ENCODE peak calls at places on chromosomes 11 and 22, in four cellular contexts. A is PC-3, V is mesenchymal stem cell, D is neuronal stem cell. K is an unnamed sample. For H3K9me3, the result is how much of the 10 kb centered on the place peaks cover.

GRCh38 chr22:31748490-31748889 is 1.4 kb downstream of the PRR14L start:
- DNase-seq in A (peak), V (no peak), D (no peak), K (no peak)

GRCh38 chr11:113974741-113975470 is at the start of gene HTR3A:
- DNase-seq in A (peak), V (peak), D (peak), K (peak)

GRCh38 chr11:71914617-71915189 is 13.7 kb downstream of the XNDC1N start:
- DNase-seq in A (no peak), V (no peak), D (no peak), K (no peak)

GRCh38 chr22:21042978-21043855 is 2.5 kb upstream of the LRRC74B start:
- DNase-seq in A (peak), V (peak), D (no peak), K (no peak)

GRCh38 chr11:35033011-35033410 is 106.0 kb upstream of the CD44 start:
- DNase-seq in A (no peak), V (no peak), D (no peak), K (no peak)

GRCh38 chr11:21625982-21626381 is 566.9 kb upstream of the ANO5 start:
- DNase-seq in A (no peak), V (no peak), D (no peak), K (peak)

GRCh38 chr11:83641511-83641910 is 355.3 kb upstream of the CCDC90B start:
- DNase-seq in A (no peak), V (peak), D (no peak), K (no peak)

GRCh38 chr11:34274712-34275398 is 83.0 kb downstream of the ABTB2 start:
- DNase-seq in A (peak), V (peak), D (no peak), K (no peak)

GRCh38 chr11:14386895-14387480 is 28.0 kb upstream of the RRAS2 start:
- DNase-seq in A (no peak), V (peak), D (peak), K (no peak)

GRCh38 chr11:66688561-66689534 is 11.2 kb upstream of the RBM4B start:
- DNase-seq in A (no peak), V (no peak), D (no peak), K (no peak)

GRCh38 chr11:69199583-69200295 is 44.0 kb downstream of the SMIM38 start:
- DNase-seq in A (no peak), V (no peak), D (no peak), K (no peak)

GRCh38 chr11:128341767-128342318 is 245.5 kb downstream of the ETS1 start:
- DNase-seq in A (no peak), V (no peak), D (no peak), K (no peak)

GRCh38 chr11:63240791-63241379 is 2.5 kb downstream of the SLC22A25 start:
- DNase-seq in A (peak), V (no peak), D (no peak), K (no peak)

GRCh38 chr22:46574993-46575914 is 37.8 kb upstream of the CELSR1 start:
- DNase-seq in A (peak), V (peak), D (no peak), K (no peak)

GRCh38 chr11:134749040-134749586 is 337.1 kb upstream of the B3GAT1 start:
- DNase-seq in A (no peak), V (no peak), D (no peak), K (no peak)

GRCh38 chr11:2621919-2622318 is 77.9 kb downstream of the KCNQ1OT1 start:
- DNase-seq in A (no peak), V (no peak), D (no peak), K (no peak)

GRCh38 chr11:2631161-2631560 is 68.6 kb downstream of the KCNQ1OT1 start:
- DNase-seq in A (no peak), V (no peak), D (no peak), K (no peak)

GRCh38 chr11:2630679-2631078 is 69.1 kb downstream of the KCNQ1OT1 start:
- DNase-seq in A (no peak), V (no peak), D (no peak), K (no peak)

GRCh38 chr11:2625183-2625582 is 74.6 kb downstream of the KCNQ1OT1 start:
- DNase-seq in A (no peak), V (peak), D (no peak), K (no peak)
- H3K9me3 ChIP-seq in A (under half), V (half or more), D (under half), K (under half)

GRCh38 chr11:3947084-3947483 is 91.6 kb downstream of the STIM1 start:
- DNase-seq in A (no peak), V (peak), D (no peak), K (no peak)
- H3K4me2 ChIP-seq in A (no peak), V (no peak), D (no peak), K (no peak)

GRCh38 chr11:43880640-43881159 is at the start of gene ALKBH3:
- DNase-seq in A (peak), V (peak), D (peak), K (no peak)
- H3K27ac ChIP-seq in A (no peak), V (no peak), D (no peak), K (no peak)

GRCh38 chr11:2641623-2642022 is 58.2 kb downstream of the KCNQ1OT1 start:
- DNase-seq in A (no peak), V (no peak), D (no peak), K (no peak)

GRCh38 chr11:2647167-2647566 is 52.6 kb downstream of the KCNQ1OT1 start:
- DNase-seq in A (no peak), V (no peak), D (no peak), K (no peak)

GRCh38 chr11:2645779-2646118 is 54.0 kb downstream of the KCNQ1OT1 start:
- DNase-seq in A (no peak), V (no peak), D (no peak), K (no peak)

GRCh38 chr11:2644844-2645778 is 54.7 kb downstream of the KCNQ1OT1 start:
- DNase-seq in A (no peak), V (no peak), D (no peak), K (no peak)

GRCh38 chr11:2643746-2644145 is 56.0 kb downstream of the KCNQ1OT1 start:
- DNase-seq in A (no peak), V (no peak), D (no peak), K (peak)
- H3K9me3 ChIP-seq in A (under half), V (half or more), D (under half), K (half or more)

K was measured in Karpas-422.